ENCODE peak calls at places on chromosomes 11 and 22, in seven cellular contexts. H is stimulated activated CD4-positive, alpha-beta T cell treated with anti-CD3 and anti-CD28 coated beads, Interleukin-1b, Interleukin-23, amount 100 ng/mL, for 24 hours; F is anterior cingulate cortex; E is lower lobe of right lung; A is NCI-H1417; S is activated T-cell treated with anti-CD3 and anti-CD28 coated beads, Interleukin-2, amount 50 U/mL, for 48 hours; W is NCI-H345. B is an unnamed sample.

GRCh38 chr22:37226087-37226486 is 13.8 kb upstream of the SSTR3 start:
- DNase-seq in F (no peak), E (no peak), A (no peak), W (no peak), H (no peak), S (no peak), B (no peak)

GRCh38 chr11:111561801-111562325 is 21.3 kb downstream of the LAYN start:
- DNase-seq in S (no peak), H (no peak), F (no peak), E (no peak), W (no peak), A (no peak), B (no peak)

GRCh38 chr22:42172385-42173172 is 42.0 kb upstream of the CYP2D6 start:
- DNase-seq in W (no peak), E (no peak), A (no peak), F (no peak), H (no peak), S (no peak), B (no peak)

GRCh38 chr11:100105605-100106358 is 581.3 kb upstream of the ARHGAP42 start:
- DNase-seq in S (no peak), F (no peak), E (no peak), A (no peak), W (no peak), H (no peak), B (peak)

GRCh38 chr11:83910135-83910534 is 624.0 kb upstream of the CCDC90B start:
- DNase-seq in H (no peak), F (no peak), W (no peak), S (no peak), E (no peak), A (no peak), B (no peak)

GRCh38 chr11:112889446-112889845 is 71.8 kb upstream of the NCAM1 start:
- DNase-seq in F (no peak), H (no peak), W (no peak), A (no peak), E (no peak), S (no peak), B (no peak)

GRCh38 chr11:69216609-69217008 is 60.9 kb downstream of the SMIM38 start:
- DNase-seq in A (no peak), H (no peak), W (no peak), E (no peak), S (no peak), F (no peak), B (no peak)

GRCh38 chr11:6319879-6320410 is 356 bp downstream of the CAVIN3 start:
- DNase-seq in H (no peak), E (peak), W (no peak), F (no peak), A (no peak), S (peak), B (no peak)

GRCh38 chr11:58573451-58574104 is 2.1 kb downstream of the LPXN start:
- DNase-seq in S (peak), H (peak), W (no peak), E (peak), F (no peak), A (no peak), B (no peak)

GRCh38 chr11:29352273-29352672 is 664.6 kb downstream of the KCNA4 start:
- DNase-seq in E (no peak), A (no peak), F (no peak), W (no peak), S (no peak), H (no peak), B (no peak)

GRCh38 chr11:86062719-86063118 is 6.2 kb downstream of the PICALM start:
- DNase-seq in A (no peak), S (no peak), F (no peak), H (no peak), E (no peak), W (no peak), B (no peak)

GRCh38 chr22:47213571-47214230 is 451.3 kb downstream of the TBC1D22A start:
- DNase-seq in H (peak), F (no peak), A (no peak), W (no peak), E (no peak), S (peak), B (no peak)

GRCh38 chr11:128779036-128779435 is 85.2 kb downstream of the FLI1 start:
- DNase-seq in F (no peak), H (no peak), E (no peak), W (no peak), S (no peak), A (no peak), B (no peak)

GRCh38 chr11:100687630-100688395 is 725 bp downstream of the ARHGAP42 start:
- DNase-seq in E (peak), A (peak), S (peak), H (no peak), W (peak), F (no peak), B (peak)

GRCh38 chr22:42949159-42949558 is 65.8 kb downstream of the PACSIN2 start:
- DNase-seq in H (no peak), E (no peak), S (no peak), F (no peak), A (no peak), W (no peak), B (no peak)

GRCh38 chr11:89487016-89487415 is 4.2 kb downstream of the NOX4 start:
- DNase-seq in A (no peak), F (no peak), H (no peak), S (no peak), E (no peak), W (no peak), B (no peak)

GRCh38 chr11:120786206-120786735 is 237.6 kb upstream of the TBCEL start:
- DNase-seq in F (no peak), W (no peak), A (no peak), S (no peak), H (no peak), E (no peak), B (no peak)

GRCh38 chr22:30212363-30212995 is 34.1 kb downstream of the LIF start:
- DNase-seq in A (no peak), S (peak), F (no peak), E (peak), W (no peak), H (no peak), B (no peak)

GRCh38 chr22:28977481-28977971 is 84.1 kb downstream of the C22orf31 start:
- DNase-seq in S (no peak), W (no peak), A (no peak), F (no peak), E (no peak), H (no peak), B (no peak)

GRCh38 chr22:34115722-34116121 is 195.4 kb upstream of the LARGE1 start:
- DNase-seq in S (no peak), H (no peak), A (no peak), E (no peak), F (no peak), W (no peak), B (no peak)

GRCh38 chr11:111736621-111737055 is 29.6 kb downstream of the PPP2R1B start:
- DNase-seq in H (no peak), A (no peak), F (no peak), S (no peak), W (no peak), E (no peak), B (no peak)

GRCh38 chr22:17706451-17706900 is 67.8 kb downstream of the BID start:
- DNase-seq in E (no peak), W (no peak), S (peak), F (no peak), H (no peak), A (no peak), B (no peak)

GRCh38 chr11:1927151-1928037 is 7.9 kb downstream of the TNNT3 start:
- DNase-seq in W (no peak), A (no peak), F (no peak), S (no peak), E (no peak), H (no peak), B (no peak)

GRCh38 chr11:1750840-1751520 is 585 bp upstream of the IFITM10 start:
- DNase-seq in H (no peak), E (peak), A (no peak), W (no peak), F (no peak), S (no peak), B (no peak)